ENCODE peak calls at places on chromosome 11, in six cellular contexts. H, I, E, Y, G and L are unnamed samples.

GRCh38 chr11:69186316-69187266 is 30.9 kb downstream of the SMIM38 start:
- DNase-seq in G (no peak), E (peak), H (no peak), I (no peak), Y (peak), L (no peak)

GRCh38 chr11:13261600-13262061 is 16.0 kb upstream of the BMAL1 start:
- DNase-seq in Y (no peak), G (peak), E (no peak), I (peak), H (no peak), L (no peak)

GRCh38 chr11:15057352-15057751 is 16.0 kb upstream of the CALCB start:
- DNase-seq in Y (no peak), E (no peak), I (no peak), G (no peak), H (no peak), L (no peak)

GRCh38 chr11:2212411-2213251 is 41.0 kb upstream of the TH start:
- DNase-seq in H (no peak), Y (peak), I (no peak), E (no peak), G (no peak), L (no peak)

GRCh38 chr11:68673991-68674390 is 10.4 kb upstream of the GAL start:
- DNase-seq in I (no peak), H (no peak), E (no peak), Y (no peak), G (no peak), L (no peak)

GRCh38 chr11:36373040-36374010 is 77.2 kb downstream of the PRR5L start:
- DNase-seq in I (peak), G (no peak), E (no peak), H (no peak), Y (no peak), L (no peak)

GRCh38 chr11:70146895-70147520 is 56.1 kb upstream of the FADD start:
- DNase-seq in E (no peak), H (no peak), Y (no peak), I (no peak), G (no peak), L (no peak)

GRCh38 chr11:9906043-9906791 is 242.3 kb downstream of the SWAP70 start:
- DNase-seq in H (no peak), Y (no peak), G (peak), I (peak), E (peak), L (no peak)

GRCh38 chr11:26186389-26186788 is 145.5 kb upstream of the ANO3 start:
- DNase-seq in E (no peak), Y (no peak), I (no peak), H (no peak), G (peak), L (no peak)

GRCh38 chr11:639324-639977 is 2.4 kb downstream of the DRD4 start:
- DNase-seq in H (no peak), I (no peak), G (no peak), E (peak), Y (peak), L (no peak)

GRCh38 chr11:77883775-77884174 is 62.8 kb downstream of the AAMDC start:
- DNase-seq in E (no peak), I (no peak), H (no peak), G (no peak), Y (no peak), L (no peak)

GRCh38 chr11:69922015-69922595 is 102.9 kb upstream of the FGF3 start:
- DNase-seq in E (no peak), G (no peak), I (no peak), H (no peak), Y (no peak), L (peak)

GRCh38 chr11:86947541-86947940 is 7.7 kb downstream of the FZD4 start:
- DNase-seq in H (no peak), I (no peak), G (no peak), E (no peak), Y (no peak), L (no peak)

GRCh38 chr11:45238724-45239123 is 47.4 kb downstream of the SYT13 start:
- DNase-seq in Y (no peak), I (no peak), G (peak), H (no peak), E (no peak), L (no peak)

GRCh38 chr11:121688860-121689614 is 236.3 kb upstream of the SORL1-AS1 start:
- DNase-seq in G (no peak), I (no peak), Y (no peak), E (peak), H (no peak), L (no peak)